ENCODE peak calls at places on chromosome 14, in seven cellular contexts. H is stimulated activated CD4-positive, alpha-beta T cell treated with anti-CD3 and anti-CD28 coated beads, Interleukin-15, amount 100 ng/mL, for 24 hours; I is COR-L47; C is aorta; A is hippocampal formation; K is GDM1; N is activated effector memory CD4-positive, alpha-beta T cell treated with anti-CD3 and anti-CD28 coated beads, Interleukin-2, amount 50 U/mL, for 16 hours. V is an unnamed sample.

GRCh38 chr14:103518416-103519042 is 4.1 kb downstream of the CKB start:
- DNase-seq in H (peak), C (peak), I (peak), A (peak), N (peak), K (peak), V (peak)

GRCh38 chr14:75242546-75243273 is 35.9 kb upstream of the FOS start:
- DNase-seq in I (no peak), A (no peak), H (no peak), C (no peak), N (no peak), K (no peak), V (no peak)

GRCh38 chr14:61034416-61035100 is 53.5 kb downstream of the SLC38A6 start:
- DNase-seq in A (no peak), C (no peak), N (no peak), I (no peak), H (no peak), K (no peak), V (no peak)

GRCh38 chr14:101121399-101122113 is 218.0 kb upstream of the RTL1 start:
- DNase-seq in C (no peak), I (no peak), H (no peak), K (no peak), A (no peak), N (no peak), V (no peak)

GRCh38 chr14:31880935-31881334 is 196.2 kb upstream of the ARHGAP5 start:
- DNase-seq in I (no peak), H (no peak), N (no peak), K (no peak), C (no peak), A (no peak), V (no peak)

GRCh38 chr14:34018125-34018524 is 67.3 kb upstream of the EGLN3 start:
- DNase-seq in H (no peak), K (no peak), C (no peak), A (no peak), N (no peak), I (no peak), V (no peak)

GRCh38 chr14:42335918-42336317 is 729.2 kb downstream of the LRFN5 start:
- DNase-seq in I (no peak), K (no peak), A (no peak), N (no peak), H (no peak), C (no peak), V (no peak)

GRCh38 chr14:91383439-91383838 is 34.2 kb downstream of the CCDC88C start:
- DNase-seq in N (no peak), A (no peak), I (peak), H (no peak), K (no peak), C (no peak), V (no peak)

GRCh38 chr14:64899958-64900357 is 14.3 kb upstream of the CHURC1 start:
- DNase-seq in A (no peak), H (no peak), N (no peak), K (no peak), C (no peak), I (no peak), V (no peak)

GRCh38 chr14:66610154-66610563 is 102.2 kb downstream of the GPHN start:
- DNase-seq in C (no peak), K (peak), A (no peak), I (no peak), N (no peak), H (no peak), V (no peak)